ENCODE peak calls at places on chromosome 2, in seven cellular contexts. One of them, this sample, is unnamed.

GRCh38 chr2:172836386-172837200 is 100.9 kb downstream of the RAPGEF4 start:
- DNase-seq in astrocyte: peak
- DNase-seq in COR-L47: peak
- DNase-seq in right atrium auricular region: no peak
- DNase-seq in AG09309: no peak
- DNase-seq in uterus: no peak
- DNase-seq in nephron progenitor cell: no peak
- DNase-seq in this sample: no peak

GRCh38 chr2:127278959-127279358 is 15.0 kb downstream of the ERCC3 start:
- DNase-seq in astrocyte: no peak
- DNase-seq in COR-L47: no peak
- DNase-seq in right atrium auricular region: peak
- DNase-seq in AG09309: no peak
- DNase-seq in uterus: no peak
- DNase-seq in nephron progenitor cell: no peak
- DNase-seq in this sample: no peak

GRCh38 chr2:176146101-176146500 is 5.2 kb upstream of the HOXD4 start:
- DNase-seq in astrocyte: no peak
- DNase-seq in COR-L47: no peak
- DNase-seq in right atrium auricular region: no peak
- DNase-seq in AG09309: no peak
- DNase-seq in uterus: peak
- DNase-seq in nephron progenitor cell: no peak
- DNase-seq in this sample: no peak

GRCh38 chr2:119879502-119879901 is 119.8 kb downstream of the PTPN4 start:
- DNase-seq in astrocyte: no peak
- DNase-seq in COR-L47: no peak
- DNase-seq in right atrium auricular region: no peak
- DNase-seq in AG09309: no peak
- DNase-seq in uterus: no peak
- DNase-seq in nephron progenitor cell: no peak
- DNase-seq in this sample: no peak

GRCh38 chr2:15059870-15060617 is 427.5 kb downstream of the LRATD1 start:
- DNase-seq in astrocyte: no peak
- DNase-seq in COR-L47: no peak
- DNase-seq in right atrium auricular region: no peak
- DNase-seq in AG09309: no peak
- DNase-seq in uterus: no peak
- DNase-seq in nephron progenitor cell: no peak
- DNase-seq in this sample: no peak

GRCh38 chr2:55986700-55987440 is 63.3 kb upstream of the EFEMP1 start:
- DNase-seq in astrocyte: peak
- DNase-seq in COR-L47: no peak
- DNase-seq in right atrium auricular region: no peak
- DNase-seq in AG09309: no peak
- DNase-seq in uterus: no peak
- DNase-seq in nephron progenitor cell: no peak
- DNase-seq in this sample: no peak

GRCh38 chr2:133287709-133288108 is 280.6 kb downstream of the NCKAP5 start:
- DNase-seq in astrocyte: peak
- DNase-seq in COR-L47: no peak
- DNase-seq in right atrium auricular region: no peak
- DNase-seq in AG09309: peak
- DNase-seq in uterus: no peak
- DNase-seq in nephron progenitor cell: no peak
- DNase-seq in this sample: no peak

GRCh38 chr2:168661404-168661869 is 141.0 kb upstream of the NOSTRIN start:
- DNase-seq in astrocyte: no peak
- DNase-seq in COR-L47: peak
- DNase-seq in right atrium auricular region: no peak
- DNase-seq in AG09309: no peak
- DNase-seq in uterus: no peak
- DNase-seq in nephron progenitor cell: peak
- DNase-seq in this sample: peak

GRCh38 chr2:219081701-219082331 is 21.1 kb upstream of the IHH start:
- DNase-seq in astrocyte: no peak
- DNase-seq in COR-L47: no peak
- DNase-seq in right atrium auricular region: no peak
- DNase-seq in AG09309: no peak
- DNase-seq in uterus: no peak
- DNase-seq in nephron progenitor cell: no peak
- DNase-seq in this sample: no peak

GRCh38 chr2:74867841-74868658 is 34.1 kb downstream of the HK2 start:
- DNase-seq in astrocyte: peak
- DNase-seq in COR-L47: no peak
- DNase-seq in right atrium auricular region: no peak
- DNase-seq in AG09309: peak
- DNase-seq in uterus: peak
- DNase-seq in nephron progenitor cell: no peak
- DNase-seq in this sample: no peak

GRCh38 chr2:235859651-235860050 is 308.5 kb downstream of the GBX2 start:
- DNase-seq in astrocyte: no peak
- DNase-seq in COR-L47: no peak
- DNase-seq in right atrium auricular region: peak
- DNase-seq in AG09309: no peak
- DNase-seq in uterus: no peak
- DNase-seq in nephron progenitor cell: no peak
- DNase-seq in this sample: no peak

GRCh38 chr2:226023383-226023782 is 623.9 kb downstream of the NYAP2 start:
- DNase-seq in astrocyte: no peak
- DNase-seq in COR-L47: no peak
- DNase-seq in right atrium auricular region: no peak
- DNase-seq in AG09309: no peak
- DNase-seq in uterus: no peak
- DNase-seq in nephron progenitor cell: no peak
- DNase-seq in this sample: no peak

This sample was measured in BE2C.